ENCODE peak calls at places on chromosomes 3 and 15, in seven cellular contexts. E, Q, L, G, F, Y and Z are unnamed samples.

GRCh38 chr15:31292391-31293020 is 34.1 kb upstream of the KLF13 start:
- DNase-seq in E (no peak), Q (no peak), L (no peak), G (peak; percentile 25), F (no peak), Y (no peak), Z (no peak)

GRCh38 chr15:101010781-101011180 is 91.6 kb downstream of the LRRK1 start:
- DNase-seq in E (no peak), Q (no peak), L (no peak), G (no peak), F (no peak), Y (no peak), Z (no peak)

GRCh38 chr3:94226058-94226457 is 163.2 kb downstream of the NSUN3 start:
- DNase-seq in E (no peak), Q (no peak), L (no peak), G (no peak), F (no peak), Y (no peak), Z (no peak)

GRCh38 chr3:8518138-8518537 is 16.5 kb downstream of the LMCD1 start:
- DNase-seq in E (no peak), Q (no peak), L (no peak), G (peak; percentile 23), F (no peak), Y (no peak), Z (no peak)

GRCh38 chr3:128698211-128699011 is 27.6 kb upstream of the RAB7A start:
- DNase-seq in E (peak; percentile 36), Q (no peak), L (peak; percentile 15), G (peak; percentile 81), F (no peak), Y (peak; percentile 50), Z (peak; percentile 88)

GRCh38 chr3:115974940-115975339 is 351.6 kb downstream of the GAP43 start:
- DNase-seq in E (no peak), Q (no peak), L (no peak), G (no peak), F (no peak), Y (no peak), Z (no peak)

GRCh38 chr15:88448991-88449461 is 18.2 kb downstream of the MRPL46 start:
- DNase-seq in E (no peak), Q (no peak), L (no peak), G (no peak), F (no peak), Y (no peak), Z (no peak)

GRCh38 chr3:172317984-172318383 is 130.3 kb downstream of the GHSR start:
- DNase-seq in E (no peak), Q (no peak), L (no peak), G (no peak), F (no peak), Y (peak; percentile 73), Z (no peak)

GRCh38 chr3:127688416-127689265 is 15.9 kb downstream of the ABTB1 start:
- DNase-seq in E (no peak), Q (no peak), L (no peak), G (peak; percentile 63), F (no peak), Y (no peak), Z (no peak)

GRCh38 chr3:24837601-24838000 is 343.0 kb upstream of the THRB start:
- DNase-seq in E (no peak), Q (no peak), L (no peak), G (no peak), F (no peak), Y (no peak), Z (no peak)

GRCh38 chr15:63350178-63350621 is 31.4 kb downstream of the CA12 start:
- DNase-seq in E (no peak), Q (no peak), L (no peak), G (no peak), F (no peak), Y (no peak), Z (no peak)

GRCh38 chr3:172530101-172530561 is 6.9 kb upstream of the TNFSF10 start:
- DNase-seq in E (no peak), Q (no peak), L (no peak), G (no peak), F (no peak), Y (no peak), Z (no peak)

GRCh38 chr15:75904241-75904631 is 558 bp downstream of the FBXO22 start:
- DNase-seq in E (peak; percentile 3), Q (peak; percentile 13), L (no peak), G (peak; percentile 70), F (peak; percentile 3), Y (peak; percentile 64), Z (peak; percentile 59)

GRCh38 chr15:99745687-99746086 is 12.4 kb upstream of the LYSMD4 start:
- DNase-seq in E (no peak), Q (no peak), L (no peak), G (no peak), F (no peak), Y (no peak), Z (no peak)

GRCh38 chr3:57718118-57718517 is 25.2 kb upstream of the DENND6A start:
- DNase-seq in E (no peak), Q (no peak), L (no peak), G (no peak), F (no peak), Y (no peak), Z (no peak)

GRCh38 chr3:19173945-19174344 is 25.6 kb downstream of the KCNH8 start:
- DNase-seq in E (no peak), Q (no peak), L (no peak), G (peak; percentile 79), F (no peak), Y (peak; percentile 81), Z (peak; percentile 70)

GRCh38 chr3:28349397-28350000 is 875 bp upstream of the AZI2 start:
- DNase-seq in E (peak; percentile 66), Q (no peak), L (no peak), G (no peak), F (no peak), Y (no peak), Z (no peak)

GRCh38 chr3:105845488-105845887 is 23.3 kb downstream of the CBLB start:
- DNase-seq in E (no peak), Q (no peak), L (no peak), G (no peak), F (no peak), Y (peak; percentile 56), Z (no peak)

GRCh38 chr3:152317956-152318355 is 49.2 kb downstream of the MBNL1 start:
- DNase-seq in E (no peak), Q (no peak), L (no peak), G (no peak), F (no peak), Y (no peak), Z (no peak)

GRCh38 chr15:85795669-85796305 is 1.1 kb upstream of the KLHL25 start:
- DNase-seq in E (no peak), Q (no peak), L (no peak), G (no peak), F (no peak), Y (no peak), Z (no peak)

GRCh38 chr3:16406175-16406574 is 107.3 kb downstream of the RFTN1 start:
- DNase-seq in E (no peak), Q (no peak), L (no peak), G (no peak), F (no peak), Y (no peak), Z (no peak)

GRCh38 chr15:99124641-99125040 is 19.8 kb downstream of the SYNM start:
- DNase-seq in E (no peak), Q (no peak), L (no peak), G (no peak), F (no peak), Y (no peak), Z (no peak)

GRCh38 chr3:42999212-42999611 is 20.1 kb downstream of the GASK1A start:
- DNase-seq in E (no peak), Q (no peak), L (no peak), G (no peak), F (no peak), Y (no peak), Z (no peak)

GRCh38 chr3:102163039-102163817 is 271.6 kb upstream of the ZPLD1 start:
- DNase-seq in E (no peak), Q (no peak), L (no peak), G (no peak), F (no peak), Y (no peak), Z (no peak)

GRCh38 chr15:36612063-36612788 is 32.8 kb downstream of the CDIN1 start:
- DNase-seq in E (no peak), Q (no peak), L (no peak), G (no peak), F (no peak), Y (peak; percentile 80), Z (no peak)